ENCODE peak calls at places on chromosome 13, in four cellular contexts. C, X, Z and P are unnamed samples.

GRCh38 chr13:93522486-93522885 is 295.9 kb downstream of the GPC6 start:
- DNase-seq in C (no peak), X (no peak), Z (no peak), P (peak)

GRCh38 chr13:21234537-21234936 is 58.1 kb downstream of the MRPL57 start:
- DNase-seq in C (no peak), X (no peak), Z (no peak), P (no peak)

GRCh38 chr13:53144826-53145225 is 116.2 kb downstream of the OLFM4 start:
- DNase-seq in C (no peak), Z (no peak), X (no peak), P (no peak)

GRCh38 chr13:85243831-85244230 is 555.4 kb downstream of the SLITRK6 start:
- DNase-seq in Z (no peak), C (no peak), X (no peak), P (no peak)

GRCh38 chr13:37295046-37295445 is 189.6 kb upstream of the CSNK1A1L start:
- DNase-seq in C (no peak), X (peak), Z (no peak), P (no peak)

GRCh38 chr13:39496487-39496998 is 106.5 kb downstream of the LHFPL6 start:
- DNase-seq in Z (no peak), X (no peak), C (no peak), P (no peak)

GRCh38 chr13:56352356-56352755 is 788.4 kb upstream of the PRR20A start:
- DNase-seq in Z (no peak), C (no peak), X (no peak), P (no peak)

GRCh38 chr13:43057653-43058317 is 34.4 kb downstream of the DNAJC15 start:
- DNase-seq in X (no peak), C (peak), Z (no peak), P (no peak)

GRCh38 chr13:73876323-73876722 is 257.9 kb downstream of the KLF12 start:
- DNase-seq in Z (no peak), X (no peak), C (no peak), P (no peak)

GRCh38 chr13:36696410-36696809 is 22.6 kb downstream of the SERTM1 start:
- DNase-seq in X (no peak), Z (no peak), C (no peak), P (no peak)

GRCh38 chr13:41917641-41918040 is 43.3 kb downstream of the VWA8 start:
- DNase-seq in C (no peak), Z (peak), X (no peak), P (peak)

GRCh38 chr13:41465965-41466364 is 8.6 kb downstream of the RGCC start:
- DNase-seq in X (no peak), C (no peak), Z (no peak), P (no peak)

GRCh38 chr13:33109801-33110200 is 93.6 kb downstream of the KL start:
- DNase-seq in Z (no peak), C (no peak), X (no peak), P (no peak)

GRCh38 chr13:20446900-20447299 is 78.8 kb downstream of the CRYL1 start:
- DNase-seq in C (no peak), X (no peak), Z (no peak), P (no peak)

GRCh38 chr13:35791191-35791902 is 314.9 kb upstream of the MAB21L1 start:
- DNase-seq in C (no peak), X (no peak), Z (no peak), P (peak)

GRCh38 chr13:113366031-113366588 is 2.2 kb upstream of the GRTP1 start:
- DNase-seq in X (no peak), C (no peak), Z (no peak), P (no peak)

GRCh38 chr13:40490086-40490723 is 176.2 kb downstream of the FOXO1 start:
- DNase-seq in C (no peak), Z (no peak), X (no peak), P (no peak)

GRCh38 chr13:76538004-76538403 is 348.2 kb downstream of the KCTD12 start:
- DNase-seq in X (no peak), Z (no peak), C (no peak), P (no peak)

GRCh38 chr13:18946738-18947137 is 234.9 kb downstream of the TUBA3C start:
- DNase-seq in Z (no peak), C (no peak), X (no peak), P (no peak)

GRCh38 chr13:29937836-29938235 is 87.4 kb upstream of the UBL3 start:
- DNase-seq in X (no peak), Z (no peak), C (no peak), P (no peak)

GRCh38 chr13:30499338-30499737 is 33.6 kb upstream of the HMGB1 start:
- DNase-seq in X (no peak), C (no peak), Z (no peak), P (no peak)

GRCh38 chr13:28423010-28423409 is 71.9 kb downstream of the FLT1 start:
- DNase-seq in X (peak), C (no peak), Z (no peak), P (no peak)

GRCh38 chr13:85565652-85566051 is 233.6 kb downstream of the SLITRK6 start:
- DNase-seq in C (no peak), Z (no peak), X (no peak), P (no peak)

GRCh38 chr13:75258159-75258782 is 223.7 kb downstream of the TBC1D4 start:
- DNase-seq in Z (no peak), C (no peak), X (no peak), P (peak)

GRCh38 chr13:107466326-107466725 is 749.0 kb downstream of the LIG4 start:
- DNase-seq in X (no peak), C (no peak), Z (no peak), P (no peak)

GRCh38 chr13:25306671-25307464 is 5.4 kb downstream of the NUP58 start:
- DNase-seq in Z (no peak), C (no peak), X (no peak), P (no peak)

GRCh38 chr13:52128714-52129700 is at the start of gene NEK5:
- DNase-seq in C (peak), X (peak), Z (no peak), P (peak)

GRCh38 chr13:43493496-43494000 is 293.2 kb downstream of the ENOX1 start:
- DNase-seq in X (no peak), Z (no peak), C (no peak), P (no peak)

GRCh38 chr13:33796095-33796494 is 21.9 kb upstream of the RFC3 start:
- DNase-seq in C (no peak), Z (no peak), X (no peak), P (no peak)

GRCh38 chr13:30192320-30193093 is 114.8 kb downstream of the KATNAL1 start:
- DNase-seq in C (no peak), Z (no peak), X (no peak), P (no peak)

GRCh38 chr13:63446329-63446728 is 2030.7 kb upstream of the PCDH20 start:
- DNase-seq in Z (no peak), C (no peak), X (no peak), P (no peak)

GRCh38 chr13:51494151-51494550 is 41.3 kb upstream of the INTS6 start:
- DNase-seq in Z (no peak), C (no peak), X (no peak), P (peak)

GRCh38 chr13:110214637-110215036 is 92.3 kb downstream of the COL4A1 start:
- DNase-seq in X (no peak), Z (no peak), C (no peak), P (no peak)